ENCODE peak calls at places on chromosome 7, in seven cellular contexts. M is colonic mucosa; R is dermis blood vessel endothelial cell; D is RPMI8226; K is MM.1S; N is memory B cell; E is stimulated activated CD8-positive, alpha-beta memory T cell treated with anti-CD3 and anti-CD28 coated beads, Interleukin-12 subunit alpha, Interleukin-12 subunit beta, amount 100 ng/mL, for 1 hour. Q is an unnamed sample.

GRCh38 chr7:24419070-24419469 is 135.1 kb downstream of the NPY start:
- DNase-seq in M (no peak), R (no peak), D (no peak), K (no peak), N (no peak), E (no peak), Q (no peak)

GRCh38 chr7:134462337-134462925 is 3.5 kb upstream of the AKR1B1 start:
- DNase-seq in M (no peak), R (no peak), D (no peak), K (no peak), N (no peak), E (no peak), Q (no peak)

GRCh38 chr7:66016131-66016461 is 34.1 kb upstream of the GUSB start:
- DNase-seq in M (no peak), R (peak; percentile 85), D (no peak), K (no peak), N (no peak), E (no peak), Q (no peak)

GRCh38 chr7:55026867-55027490 is 8.2 kb downstream of the EGFR start:
- DNase-seq in M (no peak), R (no peak), D (no peak), K (no peak), N (no peak), E (no peak), Q (no peak)

GRCh38 chr7:82234457-82235049 is 209.0 kb downstream of the CACNA2D1 start:
- DNase-seq in M (no peak), R (peak; percentile 69), D (peak; percentile 50), K (peak; percentile 49), N (no peak), E (no peak), Q (peak; percentile 36)

GRCh38 chr7:3338161-3338560 is 37.1 kb downstream of the SDK1 start:
- DNase-seq in M (no peak), R (no peak), D (no peak), K (no peak), N (no peak), E (no peak), Q (no peak)

GRCh38 chr7:27071622-27072390 is 24.0 kb downstream of the HOXA1 start:
- DNase-seq in M (no peak), R (no peak), D (peak; percentile 14), K (no peak), N (no peak), E (no peak), Q (no peak)

GRCh38 chr7:147804032-147804431 is 786.5 kb upstream of the C7orf33 start:
- DNase-seq in M (no peak), R (no peak), D (no peak), K (no peak), N (no peak), E (no peak), Q (no peak)

GRCh38 chr7:2008936-2009540 is 223.7 kb downstream of the MAD1L1 start:
- DNase-seq in M (no peak), R (no peak), D (no peak), K (no peak), N (no peak), E (no peak), Q (no peak)

GRCh38 chr7:90605055-90605454 is 8.9 kb downstream of the CDK14 start:
- DNase-seq in M (no peak), R (no peak), D (no peak), K (no peak), N (no peak), E (no peak), Q (no peak)

GRCh38 chr7:151459726-151460473 is 20.0 kb upstream of the CRYGN start:
- DNase-seq in M (peak; percentile 83), R (peak; percentile 85), D (no peak), K (no peak), N (no peak), E (no peak), Q (peak; percentile 88)

GRCh38 chr7:145557805-145558204 is 558.8 kb upstream of the CNTNAP2 start:
- DNase-seq in M (no peak), R (no peak), D (no peak), K (no peak), N (no peak), E (no peak), Q (no peak)

GRCh38 chr7:47531584-47532492 is 50.1 kb downstream of the TNS3 start:
- DNase-seq in M (no peak), R (no peak), D (no peak), K (no peak), N (no peak), E (no peak), Q (no peak)

GRCh38 chr7:45181286-45181960 is 23.8 kb downstream of the RAMP3 start:
- DNase-seq in M (no peak), R (no peak), D (no peak), K (no peak), N (no peak), E (no peak), Q (no peak)

GRCh38 chr7:57203161-57203791 is 71.0 kb upstream of the ZNF479 start:
- DNase-seq in M (no peak), R (no peak), D (peak; percentile 60), K (no peak), N (no peak), E (no peak), Q (no peak)

GRCh38 chr7:44334734-44335097 is 9.3 kb upstream of the CAMK2B start:
- DNase-seq in M (no peak), R (no peak), D (no peak), K (no peak), N (no peak), E (no peak), Q (no peak)

GRCh38 chr7:93238748-93239147 is 6.6 kb downstream of the VPS50 start:
- DNase-seq in M (no peak), R (no peak), D (no peak), K (no peak), N (no peak), E (no peak), Q (no peak)

GRCh38 chr7:30164567-30164966 is 29.8 kb downstream of the MTURN start:
- DNase-seq in M (no peak), R (peak; percentile 75), D (peak; percentile 52), K (peak; percentile 63), N (no peak), E (no peak), Q (peak; percentile 73)

GRCh38 chr7:81155654-81156373 is 237.0 kb upstream of the SEMA3C start:
- DNase-seq in M (no peak), R (no peak), D (no peak), K (no peak), N (no peak), E (no peak), Q (no peak)

GRCh38 chr7:55526770-55527169 is 45.5 kb downstream of the VOPP1 start:
- DNase-seq in M (no peak), R (no peak), D (peak; percentile 52), K (no peak), N (no peak), E (no peak), Q (peak; percentile 89)

GRCh38 chr7:130141161-130141857 is 63.9 kb downstream of the TMEM209 start:
- DNase-seq in M (peak; percentile 87), R (peak; percentile 57), D (no peak), K (no peak), N (peak; percentile 37), E (no peak), Q (peak; percentile 94)

GRCh38 chr7:78702770-78703169 is 750.7 kb downstream of the MAGI2 start:
- DNase-seq in M (no peak), R (no peak), D (no peak), K (no peak), N (no peak), E (no peak), Q (no peak)

GRCh38 chr7:40805361-40805760 is 670.6 kb downstream of the SUGCT start:
- DNase-seq in M (no peak), R (no peak), D (no peak), K (no peak), N (no peak), E (no peak), Q (no peak)

Q was measured in retina.